ENCODE peak calls at places on chromosomes 13 and 19, in five cellular contexts. One of them, this sample, is unnamed.

GRCh38 chr13:26759907-26760834 is at the start of gene GPR12:
- DNase-seq in stomach: no peak
- DNase-seq in mammary epithelial cell: no peak
- DNase-seq in adrenal gland: no peak
- DNase-seq in uterus: no peak
- DNase-seq in this sample: no peak

GRCh38 chr13:22428188-22428828 is 752.5 kb upstream of the SGCG start:
- DNase-seq in adrenal gland: peak; percentile 71
- DNase-seq in uterus: peak; percentile 16
- DNase-seq in mammary epithelial cell: no peak
- DNase-seq in stomach: no peak
- DNase-seq in this sample: peak; percentile 38

GRCh38 chr19:46221152-46221551 is 8.4 kb upstream of the IGFL1 start:
- DNase-seq in uterus: no peak
- DNase-seq in mammary epithelial cell: no peak
- DNase-seq in adrenal gland: no peak
- DNase-seq in stomach: no peak
- DNase-seq in this sample: no peak

GRCh38 chr19:14659886-14660489 is 14.7 kb downstream of the ADGRE3 start:
- DNase-seq in adrenal gland: no peak
- DNase-seq in stomach: no peak
- DNase-seq in uterus: no peak
- DNase-seq in mammary epithelial cell: no peak
- DNase-seq in this sample: no peak

GRCh38 chr13:82647540-82647939 is 1234.7 kb downstream of the SLITRK1 start:
- DNase-seq in uterus: no peak
- DNase-seq in mammary epithelial cell: no peak
- DNase-seq in stomach: no peak
- DNase-seq in adrenal gland: no peak
- DNase-seq in this sample: no peak

GRCh38 chr13:109249780-109250528 is 536.4 kb downstream of the IRS2 start:
- DNase-seq in mammary epithelial cell: peak; percentile 89
- DNase-seq in adrenal gland: no peak
- DNase-seq in uterus: no peak
- DNase-seq in stomach: no peak
- DNase-seq in this sample: no peak

GRCh38 chr13:32471187-32471922 is 43.4 kb upstream of the N4BP2L1 start:
- DNase-seq in stomach: no peak
- DNase-seq in mammary epithelial cell: no peak
- DNase-seq in uterus: peak; percentile 47
- DNase-seq in adrenal gland: no peak
- DNase-seq in this sample: no peak

GRCh38 chr19:47661571-47661970 is 51.7 kb upstream of the EHD2 start:
- DNase-seq in uterus: no peak
- DNase-seq in stomach: no peak
- DNase-seq in adrenal gland: no peak
- DNase-seq in mammary epithelial cell: no peak
- DNase-seq in this sample: no peak

GRCh38 chr13:49584771-49585182 is 581 bp downstream of the RCBTB1 start:
- DNase-seq in uterus: no peak
- DNase-seq in adrenal gland: no peak
- DNase-seq in mammary epithelial cell: no peak
- DNase-seq in stomach: no peak
- DNase-seq in this sample: no peak

GRCh38 chr13:37446503-37446902 is 152.1 kb downstream of the POSTN start:
- DNase-seq in stomach: no peak
- DNase-seq in mammary epithelial cell: peak; percentile 85
- DNase-seq in adrenal gland: no peak
- DNase-seq in uterus: peak; percentile 21
- DNase-seq in this sample: no peak

GRCh38 chr13:27927444-27928352 is 7.9 kb downstream of the PDX1 start:
- DNase-seq in stomach: no peak
- DNase-seq in mammary epithelial cell: no peak
- DNase-seq in adrenal gland: no peak
- DNase-seq in uterus: no peak
- DNase-seq in this sample: no peak
- H3K4me1 ChIP-seq in stomach: peaks cover 46% of the 10 kb centered on the region
- H3K4me1 ChIP-seq in mammary epithelial cell: no peaks in the 10 kb centered on the region
- H3K4me1 ChIP-seq in adrenal gland: no peaks in the 10 kb centered on the region
- H3K4me1 ChIP-seq in uterus: no peaks in the 10 kb centered on the region
- H3K4me1 ChIP-seq in this sample: no peaks in the 10 kb centered on the region

DNA sequence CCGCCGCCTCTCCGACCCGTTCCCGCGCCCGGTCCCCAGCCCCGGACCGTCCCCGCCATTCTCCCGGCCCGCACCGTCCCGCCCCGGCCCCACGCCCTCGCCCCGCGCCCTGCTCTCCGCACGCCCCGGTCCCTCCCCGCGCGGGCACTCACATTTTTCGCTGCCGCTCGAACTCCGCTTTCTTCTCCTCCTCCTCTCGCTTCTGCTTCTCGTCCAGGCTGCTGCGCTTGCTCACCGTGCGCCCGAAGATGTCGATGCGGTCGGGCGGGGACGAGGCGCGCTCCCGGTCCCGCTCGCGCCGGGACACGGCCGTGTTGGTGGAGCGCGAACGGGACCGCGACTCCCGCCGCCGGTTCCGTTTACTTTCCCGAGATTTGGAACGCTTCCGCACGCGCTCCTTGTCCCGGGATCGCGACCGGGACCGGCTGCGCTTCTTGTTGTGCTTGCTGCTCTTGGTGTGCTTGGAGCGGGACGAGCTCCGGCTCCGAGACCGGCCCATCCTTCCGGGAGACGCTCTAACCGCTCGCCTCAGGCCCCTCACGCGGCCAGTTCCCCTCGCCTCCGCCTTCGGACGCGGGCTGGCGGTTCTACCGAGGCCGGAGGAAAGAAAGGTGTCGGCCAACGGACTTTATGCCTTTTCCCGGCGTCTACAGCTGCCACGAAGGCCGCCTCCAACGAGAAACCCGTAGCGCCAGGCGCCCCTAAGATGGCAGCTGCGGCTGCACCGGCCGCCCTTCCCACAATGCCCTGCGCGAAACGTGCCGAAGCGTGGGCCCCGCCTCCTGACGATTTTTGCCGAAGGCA is at the start of gene ARGLU1:
- DNase-seq in uterus: peak; percentile 92
- DNase-seq in adrenal gland: peak; percentile 96
- DNase-seq in mammary epithelial cell: peak; percentile 89
- DNase-seq in stomach: peak; percentile 94
- DNase-seq in this sample: peak; percentile 97
- TF ChIP-seq CTCF in uterus: no peak
- TF ChIP-seq CTCF in adrenal gland: no peak
- TF ChIP-seq CTCF in mammary epithelial cell: no peak
- TF ChIP-seq CTCF in stomach: no peak
- TF ChIP-seq CTCF in this sample: no peak

GRCh38 chr19:931860-932646 is 6.2 kb downstream of the ARID3A start:
- DNase-seq in mammary epithelial cell: no peak
- DNase-seq in adrenal gland: no peak
- DNase-seq in uterus: no peak
- DNase-seq in stomach: no peak
- DNase-seq in this sample: no peak

GRCh38 chr19:927044-927706 is 1.3 kb downstream of the ARID3A start:
- DNase-seq in uterus: peak; percentile 75
- DNase-seq in mammary epithelial cell: no peak
- DNase-seq in stomach: peak; percentile 55
- DNase-seq in adrenal gland: peak; percentile 76
- DNase-seq in this sample: peak; percentile 83

GRCh38 chr19:928471-929259 is 2.8 kb downstream of the ARID3A start:
- DNase-seq in mammary epithelial cell: no peak
- DNase-seq in adrenal gland: no peak
- DNase-seq in uterus: no peak
- DNase-seq in stomach: no peak
- DNase-seq in this sample: no peak

GRCh38 chr19:927707-928401 is 2.0 kb downstream of the ARID3A start:
- DNase-seq in adrenal gland: no peak
- DNase-seq in stomach: no peak
- DNase-seq in mammary epithelial cell: no peak
- DNase-seq in uterus: no peak
- DNase-seq in this sample: no peak

GRCh38 chr19:929523-930258 is 3.9 kb downstream of the ARID3A start:
- DNase-seq in mammary epithelial cell: no peak
- DNase-seq in adrenal gland: no peak
- DNase-seq in uterus: no peak
- DNase-seq in stomach: no peak
- DNase-seq in this sample: no peak
- H3K4me1 ChIP-seq in mammary epithelial cell: peaks cover 25% of the 10 kb centered on the region
- H3K4me1 ChIP-seq in adrenal gland: peaks cover 20% of the 10 kb centered on the region
- H3K4me1 ChIP-seq in uterus: peaks cover 27% of the 10 kb centered on the region
- H3K4me1 ChIP-seq in stomach: peaks cover 59% of the 10 kb centered on the region
- H3K4me1 ChIP-seq in this sample: peaks cover 31% of the 10 kb centered on the region

GRCh38 chr19:4208385-4209094 is 20.8 kb upstream of the EBI3 start:
- DNase-seq in mammary epithelial cell: peak; percentile 45
- DNase-seq in adrenal gland: no peak
- DNase-seq in stomach: no peak
- DNase-seq in uterus: no peak
- DNase-seq in this sample: peak; percentile 62
- TF ChIP-seq CTCF in mammary epithelial cell: peak; percentile 20
- TF ChIP-seq CTCF in adrenal gland: no peak
- TF ChIP-seq CTCF in stomach: no peak
- TF ChIP-seq CTCF in uterus: no peak
- TF ChIP-seq CTCF in this sample: peak; percentile 56

DNA sequence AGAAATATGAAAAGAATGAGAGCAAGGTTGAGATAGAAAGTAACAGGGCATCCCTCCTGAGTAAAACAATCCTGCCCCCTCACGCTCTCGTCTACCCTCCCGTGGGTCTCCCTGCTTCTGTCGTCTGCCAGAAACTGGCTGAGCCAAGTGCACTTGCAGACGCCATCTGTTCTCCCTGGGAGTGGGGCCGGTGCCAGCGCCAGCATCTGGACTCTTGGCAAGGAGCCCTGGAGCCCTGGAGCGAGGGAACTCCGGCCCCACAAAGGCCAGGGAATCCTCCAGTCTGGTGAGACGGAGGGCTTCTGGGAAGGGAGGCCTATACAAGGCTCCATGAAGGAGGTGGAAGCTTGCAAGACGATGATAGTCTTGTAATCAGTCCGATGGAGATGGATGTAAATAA is 2.3 kb upstream of the TMEM91 start:
- DNase-seq in uterus: peak; percentile 87
- DNase-seq in stomach: peak; percentile 88
- DNase-seq in mammary epithelial cell: peak; percentile 59
- DNase-seq in adrenal gland: peak; percentile 91
- DNase-seq in this sample: no peak
- H3K4me1 ChIP-seq in uterus: no peaks in the 10 kb centered on the region
- H3K4me1 ChIP-seq in stomach: peaks cover 38% of the 10 kb centered on the region
- H3K4me1 ChIP-seq in mammary epithelial cell: peaks cover 20% of the 10 kb centered on the region
- H3K4me1 ChIP-seq in adrenal gland: peaks cover 23% of the 10 kb centered on the region
- H3K4me1 ChIP-seq in this sample: no peaks in the 10 kb centered on the region